ENCODE peak calls at places on chromosomes 1 and 21, in seven cellular contexts. One of them, this sample, is unnamed.

GRCh38 chr1:234970371-234970730 is 158.3 kb downstream of the TOMM20 start:
- DNase-seq in GM06990: no peak
- DNase-seq in heart left ventricle: no peak
- DNase-seq in neural progenitor cell: no peak
- DNase-seq in psoas muscle: no peak
- DNase-seq in left ventricle myocardium inferior: no peak
- DNase-seq in tibial artery: no peak
- DNase-seq in this sample: no peak

GRCh38 chr1:22437573-22437972 is 14.1 kb upstream of the ZBTB40 start:
- DNase-seq in tibial artery: no peak
- DNase-seq in left ventricle myocardium inferior: no peak
- DNase-seq in GM06990: no peak
- DNase-seq in heart left ventricle: no peak
- DNase-seq in psoas muscle: no peak
- DNase-seq in neural progenitor cell: no peak
- DNase-seq in this sample: no peak

GRCh38 chr21:39696620-39697019 is 48.4 kb upstream of the IGSF5 start:
- DNase-seq in tibial artery: no peak
- DNase-seq in left ventricle myocardium inferior: no peak
- DNase-seq in psoas muscle: no peak
- DNase-seq in GM06990: no peak
- DNase-seq in neural progenitor cell: peak; percentile 33
- DNase-seq in heart left ventricle: no peak
- DNase-seq in this sample: no peak

GRCh38 chr1:2275796-2276536 is 47.8 kb downstream of the SKI start:
- DNase-seq in left ventricle myocardium inferior: no peak
- DNase-seq in neural progenitor cell: no peak
- DNase-seq in heart left ventricle: no peak
- DNase-seq in GM06990: no peak
- DNase-seq in tibial artery: no peak
- DNase-seq in psoas muscle: peak; percentile 48
- DNase-seq in this sample: no peak

GRCh38 chr1:203629509-203630082 is 3.0 kb downstream of the ATP2B4 start:
- DNase-seq in tibial artery: peak; percentile 83
- DNase-seq in neural progenitor cell: peak; percentile 80
- DNase-seq in psoas muscle: peak; percentile 78
- DNase-seq in left ventricle myocardium inferior: peak; percentile 82
- DNase-seq in GM06990: peak; percentile 17
- DNase-seq in heart left ventricle: peak; percentile 81
- DNase-seq in this sample: peak; percentile 71

GRCh38 chr1:23779826-23780371 is 1.7 kb downstream of the PITHD1 start:
- DNase-seq in psoas muscle: no peak
- DNase-seq in left ventricle myocardium inferior: no peak
- DNase-seq in heart left ventricle: no peak
- DNase-seq in tibial artery: no peak
- DNase-seq in neural progenitor cell: no peak
- DNase-seq in GM06990: no peak
- DNase-seq in this sample: no peak

GRCh38 chr1:192797143-192797542 is 11.7 kb upstream of the RGS2 start:
- DNase-seq in neural progenitor cell: no peak
- DNase-seq in heart left ventricle: no peak
- DNase-seq in left ventricle myocardium inferior: no peak
- DNase-seq in psoas muscle: no peak
- DNase-seq in GM06990: no peak
- DNase-seq in tibial artery: no peak
- DNase-seq in this sample: no peak

GRCh38 chr1:88801575-88802208 is 89.7 kb downstream of the GTF2B start:
- DNase-seq in GM06990: no peak
- DNase-seq in psoas muscle: no peak
- DNase-seq in heart left ventricle: no peak
- DNase-seq in tibial artery: no peak
- DNase-seq in neural progenitor cell: no peak
- DNase-seq in left ventricle myocardium inferior: no peak
- DNase-seq in this sample: no peak

GRCh38 chr1:2229921-2230700 is 2.0 kb downstream of the SKI start:
- DNase-seq in GM06990: no peak
- DNase-seq in left ventricle myocardium inferior: peak; percentile 50
- DNase-seq in neural progenitor cell: no peak
- DNase-seq in tibial artery: peak; percentile 65
- DNase-seq in heart left ventricle: peak; percentile 59
- DNase-seq in psoas muscle: peak; percentile 61
- DNase-seq in this sample: no peak

GRCh38 chr1:1683104-1683905 is 9.3 kb downstream of the SLC35E2B start:
- DNase-seq in tibial artery: no peak
- DNase-seq in GM06990: no peak
- DNase-seq in heart left ventricle: no peak
- DNase-seq in psoas muscle: no peak
- DNase-seq in left ventricle myocardium inferior: no peak
- DNase-seq in neural progenitor cell: peak; percentile 16
- DNase-seq in this sample: no peak

GRCh38 chr1:38231941-38232340 is 185.3 kb upstream of the POU3F1 start:
- DNase-seq in tibial artery: no peak
- DNase-seq in GM06990: no peak
- DNase-seq in left ventricle myocardium inferior: no peak
- DNase-seq in psoas muscle: no peak
- DNase-seq in neural progenitor cell: no peak
- DNase-seq in heart left ventricle: no peak
- DNase-seq in this sample: no peak

GRCh38 chr1:52002038-52002917 is 11.8 kb upstream of the RAB3B start:
- DNase-seq in neural progenitor cell: peak; percentile 90
- DNase-seq in heart left ventricle: peak; percentile 50
- DNase-seq in psoas muscle: no peak
- DNase-seq in tibial artery: peak; percentile 32
- DNase-seq in GM06990: peak; percentile 34
- DNase-seq in left ventricle myocardium inferior: no peak
- DNase-seq in this sample: no peak

DNA sequence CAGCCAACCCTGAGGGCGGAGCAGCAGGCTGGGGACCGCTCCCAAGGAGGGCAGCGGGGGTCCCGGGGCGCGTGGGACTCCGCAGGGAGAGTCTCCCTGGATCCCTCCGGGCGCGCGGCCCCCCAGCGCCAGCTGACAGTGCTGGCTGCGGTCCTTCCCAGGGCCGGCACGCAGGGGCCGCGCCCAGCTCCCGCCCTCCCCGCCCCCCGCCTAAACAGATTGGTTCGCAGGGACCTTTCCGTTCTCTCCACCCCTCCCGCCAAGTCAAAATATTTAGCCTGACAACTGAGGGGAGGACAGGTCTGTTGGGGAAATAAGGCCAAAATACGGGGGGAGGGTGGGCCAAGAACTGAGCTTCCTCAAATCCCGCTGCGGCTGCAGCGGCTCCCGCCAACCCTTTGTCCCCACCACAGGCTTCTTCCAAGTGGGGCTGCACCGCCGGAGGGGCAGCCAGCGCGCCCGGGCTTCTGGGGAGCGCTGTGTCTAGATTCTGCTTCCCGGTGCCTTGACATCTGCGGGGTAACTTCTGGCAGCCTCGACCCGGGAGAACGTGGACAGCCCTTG is at the start of gene INSRR:
- DNase-seq in heart left ventricle: no peak
- DNase-seq in left ventricle myocardium inferior: no peak
- DNase-seq in GM06990: no peak
- DNase-seq in psoas muscle: no peak
- DNase-seq in tibial artery: no peak
- DNase-seq in neural progenitor cell: peak; percentile 61
- DNase-seq in this sample: no peak
- H3K4me3 ChIP-seq in heart left ventricle: peak within 1 kb of the TSS; percentile 43
- H3K4me3 ChIP-seq in left ventricle myocardium inferior: peak within 1 kb of the TSS; percentile 63
- H3K4me3 ChIP-seq in GM06990: peak within 1 kb of the TSS; percentile 56
- H3K4me3 ChIP-seq in psoas muscle: peak within 1 kb of the TSS; percentile 59
- H3K4me3 ChIP-seq in tibial artery: peak within 1 kb of the TSS; percentile 10
- H3K4me3 ChIP-seq in neural progenitor cell: peak within 1 kb of the TSS; percentile 52
- H3K4me3 ChIP-seq in this sample: peak within 1 kb of the TSS; percentile 21

GRCh38 chr1:71357708-71358107 is 276.9 kb upstream of the ZRANB2 start:
- DNase-seq in neural progenitor cell: peak; percentile 39
- DNase-seq in tibial artery: no peak
- DNase-seq in heart left ventricle: no peak
- DNase-seq in GM06990: no peak
- DNase-seq in left ventricle myocardium inferior: no peak
- DNase-seq in psoas muscle: no peak
- DNase-seq in this sample: no peak
- TF ChIP-seq CTCF in neural progenitor cell: peak; percentile 40
- TF ChIP-seq CTCF in tibial artery: no peak
- TF ChIP-seq CTCF in heart left ventricle: no peak
- TF ChIP-seq CTCF in GM06990: no peak
- TF ChIP-seq CTCF in left ventricle myocardium inferior: no peak
- TF ChIP-seq CTCF in psoas muscle: no peak
- TF ChIP-seq CTCF in this sample: no peak

GRCh38 chr21:34132202-34132601 is 58.8 kb downstream of the MRPS6 start:
- DNase-seq in heart left ventricle: no peak
- DNase-seq in GM06990: no peak
- DNase-seq in neural progenitor cell: no peak
- DNase-seq in tibial artery: no peak
- DNase-seq in psoas muscle: peak; percentile 31
- DNase-seq in left ventricle myocardium inferior: no peak
- DNase-seq in this sample: no peak
- H3K36me3 ChIP-seq in heart left ventricle: peaks cover under 1% of the 10 kb centered on the region
- H3K36me3 ChIP-seq in GM06990: peaks cover 17% of the 10 kb centered on the region
- H3K36me3 ChIP-seq in neural progenitor cell: peaks cover 7% of the 10 kb centered on the region
- H3K36me3 ChIP-seq in tibial artery: peaks cover 11% of the 10 kb centered on the region
- H3K36me3 ChIP-seq in psoas muscle: no peaks in the 10 kb centered on the region
- H3K36me3 ChIP-seq in left ventricle myocardium inferior: peaks cover 8% of the 10 kb centered on the region
- H3K36me3 ChIP-seq in this sample: no peaks in the 10 kb centered on the region

DNA sequence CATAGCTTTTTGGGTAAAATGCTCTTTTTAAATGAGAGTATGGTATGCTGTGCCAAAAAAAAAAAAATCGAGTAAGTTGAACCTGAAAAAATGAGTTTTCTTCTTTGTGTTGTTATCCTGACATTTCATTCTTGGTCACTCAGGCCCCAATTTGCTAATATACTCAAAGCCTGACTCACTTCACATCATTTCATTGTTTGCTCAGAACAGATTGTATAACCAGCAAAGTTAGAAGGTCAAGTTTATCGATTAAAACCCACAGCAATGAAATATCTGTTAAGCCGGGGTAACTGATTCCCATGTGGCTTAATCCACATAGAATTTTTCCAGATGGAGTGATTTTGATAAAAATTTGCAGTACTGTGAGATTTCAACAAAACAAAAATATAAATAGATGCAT is 363.7 kb downstream of the NEGR1 start:
- DNase-seq in tibial artery: no peak
- DNase-seq in psoas muscle: no peak
- DNase-seq in GM06990: no peak
- DNase-seq in heart left ventricle: no peak
- DNase-seq in neural progenitor cell: no peak
- DNase-seq in left ventricle myocardium inferior: no peak
- DNase-seq in this sample: no peak
- H3K4me3 ChIP-seq in tibial artery: no peak overlapping the region
- H3K4me3 ChIP-seq in psoas muscle: no peak overlapping the region
- H3K4me3 ChIP-seq in GM06990: no peak overlapping the region
- H3K4me3 ChIP-seq in heart left ventricle: no peak overlapping the region
- H3K4me3 ChIP-seq in neural progenitor cell: no peak overlapping the region
- H3K4me3 ChIP-seq in left ventricle myocardium inferior: no peak overlapping the region
- H3K4me3 ChIP-seq in this sample: no peak overlapping the region

GRCh38 chr1:80164150-80164549 is 1157.6 kb upstream of the ADGRL4 start:
- DNase-seq in neural progenitor cell: no peak
- DNase-seq in left ventricle myocardium inferior: no peak
- DNase-seq in tibial artery: no peak
- DNase-seq in psoas muscle: no peak
- DNase-seq in heart left ventricle: no peak
- DNase-seq in GM06990: no peak
- DNase-seq in this sample: no peak
- TF ChIP-seq CTCF in neural progenitor cell: no peak
- TF ChIP-seq CTCF in left ventricle myocardium inferior: no peak
- TF ChIP-seq CTCF in tibial artery: no peak
- TF ChIP-seq CTCF in psoas muscle: no peak
- TF ChIP-seq CTCF in heart left ventricle: no peak
- TF ChIP-seq CTCF in GM06990: no peak
- TF ChIP-seq CTCF in this sample: no peak

This sample was measured in ovary.